ENCODE peak calls at places on chromosomes 6 and 20, in four cellular contexts. S is stomach, C is HL-60, P is H1. W is an unnamed sample.
A peak's percentile ranks its signal among the peaks of the same experiment; 100 is the strongest.

GRCh38 chr6:104711371-104711770 is 148.3 kb downstream of the HACE1 start:
- DNase-seq in C (peak; percentile 65), P (no peak), S (no peak), W (no peak)

GRCh38 chr6:33665957-33666356 is 44.8 kb downstream of the ITPR3 start:
- DNase-seq in C (no peak), S (no peak), P (no peak), W (no peak)

GRCh38 chr20:36645998-36646397 is at the start of gene SLA2:
- DNase-seq in C (peak; percentile 91), S (peak; percentile 43), P (no peak), W (peak; percentile 92)

GRCh38 chr6:117947234-117947633 is 40.2 kb downstream of the SLC35F1 start:
- DNase-seq in C (no peak), S (no peak), P (no peak), W (no peak)

GRCh38 chr6:110689275-110689935 is 125.9 kb downstream of the CDK19 start:
- DNase-seq in S (no peak), P (no peak), C (no peak), W (no peak)

GRCh38 chr20:18987781-18988360 is 174.3 kb downstream of the SCP2D1 start:
- DNase-seq in C (no peak), P (no peak), S (no peak), W (no peak)

GRCh38 chr6:31558631-31559500 is 11.5 kb downstream of the NFKBIL1 start:
- DNase-seq in C (peak; percentile 98), P (no peak), S (no peak), W (peak; percentile 88)

GRCh38 chr6:36636687-36637418 is 41.7 kb upstream of the CDKN1A start:
- DNase-seq in P (no peak), C (no peak), S (no peak), W (peak; percentile 40)

GRCh38 chr6:14126250-14126649 is 8.7 kb downstream of the CD83 start:
- DNase-seq in S (no peak), C (no peak), P (no peak), W (no peak)
- TF ChIP-seq POLR2AphosphoS5 in S (no peak), C (no peak), P (no peak), W (no peak)

GRCh38 chr6:4259391-4259790 is 124.0 kb upstream of the ECI2 start:
- DNase-seq in P (no peak), C (no peak), S (no peak), W (no peak)

GRCh38 chr6:4256969-4257368 is 121.6 kb upstream of the ECI2 start:
- DNase-seq in P (no peak), S (no peak), C (no peak), W (no peak)

GRCh38 chr6:4250645-4251044 is 115.3 kb upstream of the ECI2 start:
- DNase-seq in C (no peak), S (no peak), P (no peak), W (no peak)

GRCh38 chr6:4258733-4259132 is 123.4 kb upstream of the ECI2 start:
- DNase-seq in S (no peak), P (no peak), C (no peak), W (no peak)

DNA sequence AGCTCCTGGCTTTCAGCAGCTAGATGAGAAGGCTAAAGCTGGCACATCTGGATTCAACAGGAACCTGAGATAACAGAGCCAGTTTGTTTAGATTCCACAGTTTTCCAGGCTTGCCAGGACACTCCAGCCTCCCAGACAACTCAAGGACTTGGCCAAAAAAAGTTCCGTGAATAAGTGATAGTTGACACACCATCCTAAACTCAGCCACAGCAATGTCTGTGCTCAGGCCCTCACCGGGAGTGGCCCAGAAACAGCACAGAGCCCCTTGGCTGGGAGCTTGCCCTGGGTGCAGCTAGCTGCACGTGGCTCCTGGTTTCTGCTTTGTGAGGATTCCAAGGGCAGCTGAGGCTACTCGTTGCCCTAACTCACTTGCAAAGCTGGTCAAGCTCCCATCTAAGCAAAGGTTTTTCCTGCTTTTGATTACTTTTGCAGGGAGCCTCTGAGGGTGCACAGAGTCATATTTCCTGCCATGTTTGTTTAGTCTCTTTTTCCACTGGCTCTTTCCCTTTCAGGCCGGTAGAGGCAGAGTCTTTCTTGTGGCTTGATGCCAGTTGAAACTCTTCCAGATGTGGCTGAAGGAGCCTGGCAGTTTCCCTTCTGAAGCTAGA is 118.3 kb upstream of the ECI2 start:
- DNase-seq in P (no peak), C (no peak), S (peak; percentile 32), W (no peak)
- TF ChIP-seq POLR2AphosphoS5 in P (no peak), C (no peak), S (no peak), W (no peak)

GRCh38 chr20:13221313-13221672 is 219 bp downstream of the ISM1 start:
- DNase-seq in C (no peak), P (no peak), S (no peak), W (no peak)
- TF ChIP-seq POLR2AphosphoS5 in C (no peak), P (no peak), S (no peak), W (no peak)

GRCh38 chr20:58212636-58213035 is 15.8 kb downstream of the ANKRD60 start:
- DNase-seq in S (no peak), P (no peak), C (no peak), W (peak; percentile 31)

GRCh38 chr20:58213112-58213511 is 15.3 kb downstream of the ANKRD60 start:
- DNase-seq in P (no peak), S (no peak), C (no peak), W (peak; percentile 35)

GRCh38 chr20:58210398-58210747 is 18.1 kb downstream of the ANKRD60 start:
- DNase-seq in S (no peak), P (no peak), C (no peak), W (no peak)

GRCh38 chr20:58208944-58209343 is 19.5 kb downstream of the ANKRD60 start:
- DNase-seq in S (no peak), P (no peak), C (no peak), W (no peak)

GRCh38 chr20:58209652-58210397 is 18.6 kb downstream of the ANKRD60 start:
- DNase-seq in P (no peak), S (peak; percentile 88), C (peak; percentile 72), W (peak; percentile 97)
- TF ChIP-seq POLR2AphosphoS5 in P (no peak), S (no peak), C (no peak), W (no peak)

GRCh38 chr6:136780972-136781371 is 11.3 kb downstream of the MAP3K5 start:
- DNase-seq in S (no peak), P (no peak), C (no peak), W (no peak)
- TF ChIP-seq POLR2AphosphoS5 in S (no peak), P (no peak), C (no peak), W (no peak)

GRCh38 chr6:121780325-121781313 is 345.2 kb downstream of the GJA1 start:
- DNase-seq in S (no peak), P (no peak), C (no peak), W (no peak)
- TF ChIP-seq POLR2AphosphoS5 in S (no peak), P (no peak), C (no peak), W (no peak)